ENCODE peak calls at places on chromosomes 16 and 17, in four cellular contexts. One of them, this sample, is unnamed.

GRCh38 chr16:9238346-9238745 is 146.9 kb downstream of the HAPSTR1 start:
- DNase-seq in uterus: no peak
- DNase-seq in dorsolateral prefrontal cortex: no peak
- DNase-seq in mucosa of descending colon: no peak
- DNase-seq in this sample: no peak

GRCh38 chr16:85570213-85570734 is 42.8 kb upstream of the GSE1 start:
- DNase-seq in mucosa of descending colon: peak
- DNase-seq in uterus: no peak
- DNase-seq in dorsolateral prefrontal cortex: no peak
- DNase-seq in this sample: no peak

GRCh38 chr16:70789231-70789926 is 11.6 kb downstream of the VAC14 start:
- DNase-seq in dorsolateral prefrontal cortex: no peak
- DNase-seq in uterus: peak
- DNase-seq in mucosa of descending colon: peak
- DNase-seq in this sample: peak

GRCh38 chr17:45895969-45896793 is 1.8 kb downstream of the MAPT start:
- DNase-seq in dorsolateral prefrontal cortex: no peak
- DNase-seq in mucosa of descending colon: no peak
- DNase-seq in uterus: no peak
- DNase-seq in this sample: no peak

GRCh38 chr17:49401971-49402491 is 12.7 kb downstream of the PHB1 start:
- DNase-seq in mucosa of descending colon: no peak
- DNase-seq in dorsolateral prefrontal cortex: peak
- DNase-seq in uterus: no peak
- DNase-seq in this sample: no peak

GRCh38 chr17:80441133-80441578 is 26.2 kb downstream of the ENDOV start:
- DNase-seq in dorsolateral prefrontal cortex: no peak
- DNase-seq in mucosa of descending colon: peak
- DNase-seq in uterus: no peak
- DNase-seq in this sample: peak

GRCh38 chr16:89565256-89565505 is 4.7 kb downstream of the RPL13 start:
- DNase-seq in uterus: no peak
- DNase-seq in dorsolateral prefrontal cortex: no peak
- DNase-seq in mucosa of descending colon: no peak
- DNase-seq in this sample: no peak

GRCh38 chr16:21608647-21609328 is 9.4 kb downstream of the METTL9 start:
- DNase-seq in dorsolateral prefrontal cortex: no peak
- DNase-seq in mucosa of descending colon: no peak
- DNase-seq in uterus: no peak
- DNase-seq in this sample: peak

GRCh38 chr17:5667871-5668270 is 83.6 kb upstream of the NLRP1 start:
- DNase-seq in uterus: no peak
- DNase-seq in dorsolateral prefrontal cortex: no peak
- DNase-seq in mucosa of descending colon: no peak
- DNase-seq in this sample: no peak

GRCh38 chr17:75125984-75126383 is 5.6 kb downstream of the NT5C start:
- DNase-seq in mucosa of descending colon: no peak
- DNase-seq in dorsolateral prefrontal cortex: no peak
- DNase-seq in uterus: no peak
- DNase-seq in this sample: no peak

GRCh38 chr16:14628806-14629611 is 1.1 kb downstream of the PARN start:
- DNase-seq in mucosa of descending colon: no peak
- DNase-seq in uterus: no peak
- DNase-seq in dorsolateral prefrontal cortex: no peak
- DNase-seq in this sample: no peak

GRCh38 chr16:4058386-4058785 is 57.9 kb downstream of the ADCY9 start:
- DNase-seq in dorsolateral prefrontal cortex: no peak
- DNase-seq in mucosa of descending colon: no peak
- DNase-seq in uterus: no peak
- DNase-seq in this sample: no peak

GRCh38 chr17:50634123-50634914 is at the start of gene ABCC3:
- DNase-seq in mucosa of descending colon: peak
- DNase-seq in dorsolateral prefrontal cortex: no peak
- DNase-seq in uterus: no peak
- DNase-seq in this sample: peak

DNA sequence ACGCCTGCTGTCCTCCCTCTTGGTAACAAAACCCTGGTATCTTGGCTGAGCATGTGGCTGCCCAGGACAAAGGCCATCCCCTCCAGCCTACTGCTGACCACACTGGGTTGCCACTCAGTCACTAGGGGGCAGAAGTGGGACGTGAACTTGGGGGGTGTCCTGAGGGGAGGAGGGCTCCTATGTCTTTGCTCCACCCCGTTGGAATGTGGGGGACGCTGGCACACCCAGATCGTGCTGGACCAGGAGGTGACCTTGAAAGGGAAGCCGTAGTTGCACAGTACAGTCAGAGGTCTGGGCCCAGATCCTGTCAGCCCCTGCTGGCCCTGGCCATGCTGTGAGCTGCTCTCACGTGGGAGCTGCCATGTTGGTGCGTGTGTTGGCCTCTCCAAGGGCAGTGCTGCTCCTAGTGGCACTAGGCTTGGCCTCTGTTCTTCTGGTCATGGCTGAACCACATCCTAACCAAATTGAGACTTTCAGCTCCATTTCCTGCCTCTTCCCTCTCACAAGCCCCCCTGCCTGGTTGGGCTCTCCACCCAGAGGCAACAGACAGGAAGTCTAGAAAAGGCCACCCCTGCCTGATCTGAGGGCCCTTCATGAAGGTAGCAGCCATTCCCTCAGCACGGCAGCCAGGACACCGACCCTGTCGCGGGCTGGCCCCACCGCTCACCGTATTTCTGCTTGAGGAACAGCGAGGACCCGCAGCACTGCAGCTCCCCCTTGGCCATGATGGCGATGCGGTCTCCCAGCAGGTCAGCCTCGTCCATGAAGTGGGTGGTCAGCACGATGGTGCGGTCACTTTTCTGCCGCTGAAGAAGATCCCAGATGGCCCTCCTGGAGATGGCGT is 29.0 kb upstream of the RNPS1 start:
- DNase-seq in mucosa of descending colon: peak
- DNase-seq in uterus: no peak
- DNase-seq in dorsolateral prefrontal cortex: no peak
- DNase-seq in this sample: peak
- TF ChIP-seq CTCF in mucosa of descending colon: no peak
- TF ChIP-seq CTCF in uterus: peak
- TF ChIP-seq CTCF in dorsolateral prefrontal cortex: peak
- TF ChIP-seq CTCF in this sample: peak

DNA sequence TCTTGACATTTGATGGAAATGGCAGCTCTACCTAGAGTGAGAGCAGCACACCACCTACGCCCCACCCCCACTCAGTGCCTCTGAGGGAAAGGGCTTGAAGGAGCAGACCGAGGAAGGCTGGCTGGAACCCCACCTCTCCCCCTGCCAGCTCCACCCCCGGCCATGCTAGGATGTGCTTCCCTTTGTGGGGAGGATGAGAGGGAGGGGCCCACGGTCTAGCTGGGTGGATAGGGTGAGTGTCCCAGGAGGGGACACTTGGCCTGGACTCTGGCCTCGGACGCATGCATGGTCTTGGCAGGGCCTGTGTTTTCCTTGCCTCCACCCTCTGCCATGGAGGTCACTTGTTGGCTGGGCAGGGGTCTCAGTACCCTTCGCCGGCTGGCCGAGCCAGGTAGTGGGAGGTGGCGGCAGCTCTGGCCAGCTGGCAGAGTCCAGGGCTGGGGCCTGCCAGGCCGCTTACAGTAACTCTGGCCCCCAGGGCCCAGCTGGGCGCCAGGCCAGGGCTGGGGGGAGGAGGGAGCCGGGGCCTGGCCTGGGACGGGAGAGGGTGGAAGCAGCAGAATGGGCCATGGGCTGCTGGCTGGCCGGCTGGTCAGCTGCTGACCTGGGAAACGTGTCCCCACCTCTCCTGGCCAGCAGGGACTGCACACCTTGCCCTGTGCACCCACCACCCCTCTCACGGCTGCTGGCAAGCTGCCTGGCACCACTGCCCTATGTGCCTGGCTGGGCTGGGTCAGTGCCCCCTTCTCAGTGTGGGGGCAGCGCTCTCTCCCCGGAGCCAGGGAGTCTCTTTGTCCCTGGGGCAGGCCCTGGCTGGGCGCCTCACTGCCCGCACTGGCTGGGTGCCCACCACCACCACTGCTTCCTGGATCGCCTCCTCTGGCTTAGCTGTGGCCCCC is 23.0 kb downstream of the RARA start:
- DNase-seq in dorsolateral prefrontal cortex: peak
- DNase-seq in uterus: peak
- DNase-seq in mucosa of descending colon: peak
- DNase-seq in this sample: peak
- TF ChIP-seq CTCF in dorsolateral prefrontal cortex: no peak
- TF ChIP-seq CTCF in uterus: no peak
- TF ChIP-seq CTCF in mucosa of descending colon: no peak
- TF ChIP-seq CTCF in this sample: no peak

DNA sequence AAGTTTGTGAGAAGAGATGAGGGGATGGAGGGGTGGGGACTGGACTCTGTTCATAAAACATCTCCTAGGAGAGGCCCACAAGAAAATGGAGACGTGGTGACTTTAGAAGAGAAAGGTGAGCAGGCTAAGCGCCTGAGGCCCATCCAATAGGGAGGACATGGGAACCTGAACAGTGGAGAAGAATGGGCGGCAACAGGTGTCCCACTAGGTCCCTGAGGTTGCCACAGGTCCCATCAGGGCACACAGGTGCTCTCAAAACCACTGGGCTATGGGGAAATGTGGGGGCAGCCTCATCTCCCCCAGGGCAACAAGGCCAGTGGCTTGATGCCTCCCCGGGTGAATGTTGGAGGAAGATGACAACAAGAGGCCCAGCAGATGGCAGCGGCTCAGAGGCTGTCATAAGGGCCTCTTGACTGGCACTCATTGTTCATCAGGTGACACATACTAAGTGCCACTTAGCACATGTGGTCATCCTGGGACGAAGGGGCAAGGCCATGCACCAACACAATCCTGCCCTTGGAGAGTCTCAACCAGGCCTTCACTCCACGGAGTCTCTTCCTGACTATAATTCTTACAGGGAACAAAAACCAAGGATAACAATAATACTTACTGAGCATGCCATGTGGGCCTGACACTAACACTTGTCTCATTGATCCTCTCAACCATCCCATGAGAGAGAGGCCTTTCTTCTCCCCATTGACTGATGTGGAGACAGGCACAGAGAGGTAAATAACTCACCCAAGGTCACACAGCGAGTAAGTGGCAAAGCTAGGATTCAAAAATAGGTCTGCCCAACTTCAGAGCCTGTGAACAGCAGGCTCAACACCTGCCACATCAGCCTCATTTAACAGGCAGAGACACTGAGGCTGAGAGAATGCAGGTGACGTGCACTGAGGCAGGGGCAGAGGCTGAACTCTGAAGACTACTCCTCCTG is 38.0 kb downstream of the CUEDC1 start:
- DNase-seq in uterus: no peak
- DNase-seq in mucosa of descending colon: no peak
- DNase-seq in dorsolateral prefrontal cortex: peak
- DNase-seq in this sample: no peak
- TF ChIP-seq CTCF in uterus: no peak
- TF ChIP-seq CTCF in mucosa of descending colon: no peak
- TF ChIP-seq CTCF in dorsolateral prefrontal cortex: no peak
- TF ChIP-seq CTCF in this sample: no peak

GRCh38 chr17:28578246-28579195 is 1.8 kb upstream of the ALDOC start:
- DNase-seq in dorsolateral prefrontal cortex: no peak
- DNase-seq in uterus: no peak
- DNase-seq in mucosa of descending colon: no peak
- DNase-seq in this sample: no peak
- TF ChIP-seq CTCF in dorsolateral prefrontal cortex: no peak
- TF ChIP-seq CTCF in uterus: no peak
- TF ChIP-seq CTCF in mucosa of descending colon: no peak
- TF ChIP-seq CTCF in this sample: no peak

This sample was measured in AG10803.